ENCODE peak calls at places on chromosomes 6 and 20, in ten cellular contexts. L, K, S, H, P, E, D, G, T and U are unnamed samples.

GRCh38 chr6:69180361-69181067 is 545.4 kb downstream of the ADGRB3 start:
- DNase-seq in L (no peak), K (no peak), S (no peak), H (no peak), P (no peak), E (no peak), D (no peak), G (no peak), T (no peak), U (no peak)

GRCh38 chr6:85464722-85465150 is 14.9 kb downstream of the NT5E start:
- DNase-seq in L (no peak), K (no peak), S (no peak), H (no peak), P (no peak), E (no peak), D (no peak), G (no peak), T (no peak), U (peak; percentile 79)

GRCh38 chr20:63707558-63708300 is at the start of the genes ARFRP1 and ZGPAT:
- DNase-seq in L (peak; percentile 85), K (peak; percentile 93), S (peak; percentile 86), H (peak; percentile 91), P (peak; percentile 79), E (peak; percentile 99), D (peak; percentile 86), G (peak; percentile 84), T (peak; percentile 95), U (no peak)

GRCh38 chr20:5190444-5190843 is 63.6 kb downstream of the CDS2 start:
- DNase-seq in L (no peak), K (no peak), S (no peak), H (no peak), P (no peak), E (no peak), D (no peak), G (no peak), T (no peak), U (no peak)

GRCh38 chr6:115594894-115595293 is 465.8 kb downstream of the FRK start:
- DNase-seq in L (no peak), K (no peak), S (no peak), H (no peak), P (no peak), E (no peak), D (no peak), G (no peak), T (no peak), U (no peak)

GRCh38 chr6:142193621-142194020 is 46.6 kb downstream of the VTA1 start:
- DNase-seq in L (no peak), K (no peak), S (no peak), H (no peak), P (no peak), E (no peak), D (no peak), G (no peak), T (no peak), U (no peak)

GRCh38 chr6:111105578-111105977 is 18.3 kb downstream of the SLC16A10 start:
- DNase-seq in L (no peak), K (peak; percentile 70), S (no peak), H (no peak), P (peak; percentile 79), E (peak; percentile 87), D (peak; percentile 10), G (peak; percentile 97), T (peak; percentile 93), U (peak; percentile 61)

GRCh38 chr20:44961868-44962267 is 1.7 kb upstream of the TOMM34 start:
- DNase-seq in L (no peak), K (no peak), S (no peak), H (no peak), P (peak; percentile 20), E (no peak), D (no peak), G (peak; percentile 30), T (no peak), U (peak; percentile 16)

GRCh38 chr20:31602779-31603441 is 2.2 kb upstream of the ID1 start:
- DNase-seq in L (peak; percentile 44), K (no peak), S (no peak), H (peak; percentile 68), P (peak; percentile 30), E (no peak), D (peak; percentile 46), G (peak; percentile 66), T (no peak), U (no peak)

GRCh38 chr6:128966934-128967333 is 84.0 kb downstream of the LAMA2 start:
- DNase-seq in L (no peak), K (no peak), S (no peak), H (no peak), P (no peak), E (no peak), D (no peak), G (no peak), T (no peak), U (no peak)

GRCh38 chr20:6744805-6745204 is 22.7 kb upstream of the BMP2 start:
- DNase-seq in L (no peak), K (no peak), S (no peak), H (no peak), P (no peak), E (no peak), D (no peak), G (no peak), T (no peak), U (no peak)

GRCh38 chr20:18390201-18390600 is 76.6 kb downstream of the DZANK1 start:
- DNase-seq in L (no peak), K (no peak), S (no peak), H (no peak), P (no peak), E (no peak), D (no peak), G (no peak), T (no peak), U (no peak)

GRCh38 chr6:158109744-158110143 is 58.3 kb downstream of the SERAC1 start:
- DNase-seq in L (no peak), K (no peak), S (no peak), H (no peak), P (no peak), E (no peak), D (no peak), G (no peak), T (no peak), U (no peak)
- H3K36me3 ChIP-seq in L (no peaks in the 10 kb centered on the region), K (peaks cover 55% of the 10 kb centered on the region), S (peaks cover 7% of the 10 kb centered on the region), H (peaks cover 35% of the 10 kb centered on the region), P (no peaks in the 10 kb centered on the region), E (peaks cover 45% of the 10 kb centered on the region), D (peaks cover 19% of the 10 kb centered on the region), G (peaks cover 5% of the 10 kb centered on the region), T (no peaks in the 10 kb centered on the region), U (no peaks in the 10 kb centered on the region)

GRCh38 chr6:12037803-12038202 is 25.7 kb downstream of the HIVEP1 start:
- DNase-seq in L (no peak), K (no peak), S (no peak), H (no peak), P (no peak), E (no peak), D (no peak), G (no peak), T (no peak), U (no peak)
- H3K4me3 ChIP-seq in L (no peak overlapping the region), K (no peak overlapping the region), S (no peak overlapping the region), H (no peak overlapping the region), P (no peak overlapping the region), E (no peak overlapping the region), D (no peak overlapping the region), G (no peak overlapping the region), T (no peak overlapping the region), U (no peak overlapping the region)

GRCh38 chr6:4504700-4505099 is 271.5 kb upstream of the CDYL start:
- DNase-seq in L (no peak), K (no peak), S (no peak), H (no peak), P (no peak), E (no peak), D (no peak), G (no peak), T (no peak), U (no peak)
- H3K36me3 ChIP-seq in L (no peaks in the 10 kb centered on the region), K (no peaks in the 10 kb centered on the region), S (no peaks in the 10 kb centered on the region), H (no peaks in the 10 kb centered on the region), P (no peaks in the 10 kb centered on the region), E (no peaks in the 10 kb centered on the region), D (no peaks in the 10 kb centered on the region), G (no peaks in the 10 kb centered on the region), T (no peaks in the 10 kb centered on the region), U (no peaks in the 10 kb centered on the region)

DNA sequence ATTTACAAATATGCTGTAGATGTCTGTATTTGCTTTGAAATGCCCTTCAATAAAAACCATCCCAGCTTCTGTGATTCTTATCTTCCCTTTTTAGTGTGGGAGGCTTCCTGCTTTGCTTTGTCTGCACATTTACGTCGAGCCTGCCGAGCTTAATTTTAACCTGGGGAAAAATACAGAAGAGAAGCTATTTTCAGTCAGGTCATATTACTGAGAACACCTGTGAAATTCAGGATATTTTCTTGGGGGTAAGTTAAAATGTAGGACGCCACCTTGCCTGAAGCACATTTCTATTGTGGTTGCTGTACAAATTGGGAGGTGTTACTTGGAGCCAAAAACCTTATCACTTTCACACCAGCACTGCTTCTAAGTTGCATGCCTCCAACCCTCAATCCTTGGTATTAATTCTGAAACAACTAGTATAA is 43.6 kb upstream of the FUCA2 start:
- DNase-seq in L (no peak), K (no peak), S (no peak), H (no peak), P (no peak), E (no peak), D (no peak), G (no peak), T (no peak), U (no peak)
- H3K4me3 ChIP-seq in L (no peak overlapping the region), K (no peak overlapping the region), S (no peak overlapping the region), H (no peak overlapping the region), P (no peak overlapping the region), E (no peak overlapping the region), D (no peak overlapping the region), G (peak overlapping the region; percentile 3), T (no peak overlapping the region), U (no peak overlapping the region)

DNA sequence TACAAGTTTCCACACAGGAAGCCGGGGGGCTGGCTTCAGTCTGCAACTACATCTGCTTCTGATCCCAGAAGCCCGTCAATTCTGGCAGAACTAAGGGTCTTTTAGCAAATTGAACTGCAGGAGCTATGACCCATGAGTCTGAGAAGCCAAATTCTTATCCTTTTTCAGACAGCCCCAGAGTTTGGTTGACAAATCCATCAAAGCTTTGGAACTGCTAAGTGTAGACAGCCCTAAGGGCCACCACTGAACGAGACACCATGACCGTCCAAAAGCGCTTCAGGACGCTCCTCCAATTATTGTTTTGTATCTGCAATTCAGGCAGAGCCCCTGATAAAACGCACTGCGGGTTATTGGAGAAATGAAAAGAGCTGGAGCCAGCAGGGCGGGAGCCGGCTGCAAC is 67.2 kb downstream of the GNAS-AS1 start:
- DNase-seq in L (no peak), K (no peak), S (no peak), H (no peak), P (no peak), E (no peak), D (no peak), G (no peak), T (no peak), U (no peak)
- H3K36me3 ChIP-seq in L (no peaks in the 10 kb centered on the region), K (no peaks in the 10 kb centered on the region), S (no peaks in the 10 kb centered on the region), H (no peaks in the 10 kb centered on the region), P (no peaks in the 10 kb centered on the region), E (no peaks in the 10 kb centered on the region), D (no peaks in the 10 kb centered on the region), G (no peaks in the 10 kb centered on the region), T (no peaks in the 10 kb centered on the region), U (no peaks in the 10 kb centered on the region)

GRCh38 chr6:150617062-150617461 is 17.4 kb downstream of the PLEKHG1 start:
- DNase-seq in L (no peak), K (no peak), S (no peak), H (no peak), P (no peak), E (no peak), D (no peak), G (no peak), T (no peak), U (no peak)
- H3K4me3 ChIP-seq in L (no peak overlapping the region), K (no peak overlapping the region), S (no peak overlapping the region), H (no peak overlapping the region), P (no peak overlapping the region), E (no peak overlapping the region), D (no peak overlapping the region), G (no peak overlapping the region), T (no peak overlapping the region), U (no peak overlapping the region)